ENCODE peak calls at places on chromosome 14, in seven cellular contexts. One of them, this sample, is unnamed.

GRCh38 chr14:50943261-50943942 is 881 bp downstream of the PYGL start:
- DNase-seq in NCI-H345: no peak
- DNase-seq in uterus: peak
- DNase-seq in HT-29: peak
- DNase-seq in left colon: peak
- DNase-seq in A549: peak
- DNase-seq in stimulated activated CD8-positive, alpha-beta memory T cell treated with anti-CD3 and anti-CD28 coated beads, Interleukin-2, amount 100 ng/mL, for 1 hour: no peak
- DNase-seq in this sample: no peak

GRCh38 chr14:21408152-21408551 is 24.3 kb upstream of the SUPT16H start:
- DNase-seq in NCI-H345: no peak
- DNase-seq in uterus: no peak
- DNase-seq in HT-29: no peak
- DNase-seq in left colon: no peak
- DNase-seq in A549: peak
- DNase-seq in stimulated activated CD8-positive, alpha-beta memory T cell treated with anti-CD3 and anti-CD28 coated beads, Interleukin-2, amount 100 ng/mL, for 1 hour: no peak
- DNase-seq in this sample: no peak

GRCh38 chr14:69648480-69649414 is 37.4 kb downstream of the SUSD6 start:
- DNase-seq in NCI-H345: peak
- DNase-seq in uterus: no peak
- DNase-seq in HT-29: no peak
- DNase-seq in left colon: no peak
- DNase-seq in A549: peak
- DNase-seq in stimulated activated CD8-positive, alpha-beta memory T cell treated with anti-CD3 and anti-CD28 coated beads, Interleukin-2, amount 100 ng/mL, for 1 hour: no peak
- DNase-seq in this sample: no peak

GRCh38 chr14:92352158-92352985 is 29.4 kb downstream of the SLC24A4 start:
- DNase-seq in NCI-H345: no peak
- DNase-seq in uterus: no peak
- DNase-seq in HT-29: peak
- DNase-seq in left colon: peak
- DNase-seq in A549: peak
- DNase-seq in stimulated activated CD8-positive, alpha-beta memory T cell treated with anti-CD3 and anti-CD28 coated beads, Interleukin-2, amount 100 ng/mL, for 1 hour: no peak
- DNase-seq in this sample: no peak

GRCh38 chr14:94773682-94774211 is 3.8 kb upstream of the GSC start:
- DNase-seq in NCI-H345: no peak
- DNase-seq in uterus: no peak
- DNase-seq in HT-29: no peak
- DNase-seq in left colon: no peak
- DNase-seq in A549: no peak
- DNase-seq in stimulated activated CD8-positive, alpha-beta memory T cell treated with anti-CD3 and anti-CD28 coated beads, Interleukin-2, amount 100 ng/mL, for 1 hour: no peak
- DNase-seq in this sample: no peak

GRCh38 chr14:62743569-62743968 is 301.7 kb downstream of the KCNH5 start:
- DNase-seq in NCI-H345: no peak
- DNase-seq in uterus: no peak
- DNase-seq in HT-29: no peak
- DNase-seq in left colon: no peak
- DNase-seq in A549: no peak
- DNase-seq in stimulated activated CD8-positive, alpha-beta memory T cell treated with anti-CD3 and anti-CD28 coated beads, Interleukin-2, amount 100 ng/mL, for 1 hour: no peak
- DNase-seq in this sample: no peak

GRCh38 chr14:92990456-92991430 is 67.8 kb downstream of the CHGA start:
- DNase-seq in NCI-H345: no peak
- DNase-seq in uterus: no peak
- DNase-seq in HT-29: no peak
- DNase-seq in left colon: no peak
- DNase-seq in A549: no peak
- DNase-seq in stimulated activated CD8-positive, alpha-beta memory T cell treated with anti-CD3 and anti-CD28 coated beads, Interleukin-2, amount 100 ng/mL, for 1 hour: no peak
- DNase-seq in this sample: no peak

GRCh38 chr14:22898302-22898894 is 15.4 kb downstream of the REM2 start:
- DNase-seq in NCI-H345: no peak
- DNase-seq in uterus: no peak
- DNase-seq in HT-29: no peak
- DNase-seq in left colon: no peak
- DNase-seq in A549: no peak
- DNase-seq in stimulated activated CD8-positive, alpha-beta memory T cell treated with anti-CD3 and anti-CD28 coated beads, Interleukin-2, amount 100 ng/mL, for 1 hour: no peak
- DNase-seq in this sample: no peak

GRCh38 chr14:33435911-33436310 is 497.2 kb downstream of the NPAS3 start:
- DNase-seq in NCI-H345: no peak
- DNase-seq in uterus: no peak
- DNase-seq in HT-29: no peak
- DNase-seq in left colon: no peak
- DNase-seq in A549: no peak
- DNase-seq in stimulated activated CD8-positive, alpha-beta memory T cell treated with anti-CD3 and anti-CD28 coated beads, Interleukin-2, amount 100 ng/mL, for 1 hour: no peak
- DNase-seq in this sample: no peak

GRCh38 chr14:89242871-89243270 is 174.2 kb downstream of the FOXN3 start:
- DNase-seq in NCI-H345: no peak
- DNase-seq in uterus: no peak
- DNase-seq in HT-29: no peak
- DNase-seq in left colon: no peak
- DNase-seq in A549: no peak
- DNase-seq in stimulated activated CD8-positive, alpha-beta memory T cell treated with anti-CD3 and anti-CD28 coated beads, Interleukin-2, amount 100 ng/mL, for 1 hour: no peak
- DNase-seq in this sample: no peak

GRCh38 chr14:55107766-55108554 is 21.1 kb upstream of the LGALS3 start:
- DNase-seq in NCI-H345: no peak
- DNase-seq in uterus: peak
- DNase-seq in HT-29: peak
- DNase-seq in left colon: peak
- DNase-seq in A549: peak
- DNase-seq in stimulated activated CD8-positive, alpha-beta memory T cell treated with anti-CD3 and anti-CD28 coated beads, Interleukin-2, amount 100 ng/mL, for 1 hour: no peak
- DNase-seq in this sample: no peak

GRCh38 chr14:24866067-24866466 is 183.9 kb downstream of the STXBP6 start:
- DNase-seq in NCI-H345: no peak
- DNase-seq in uterus: no peak
- DNase-seq in HT-29: no peak
- DNase-seq in left colon: no peak
- DNase-seq in A549: no peak
- DNase-seq in stimulated activated CD8-positive, alpha-beta memory T cell treated with anti-CD3 and anti-CD28 coated beads, Interleukin-2, amount 100 ng/mL, for 1 hour: no peak
- DNase-seq in this sample: no peak

GRCh38 chr14:74240794-74241610 is 1.8 kb downstream of the VSX2 start:
- DNase-seq in NCI-H345: no peak
- DNase-seq in uterus: no peak
- DNase-seq in HT-29: no peak
- DNase-seq in left colon: no peak
- DNase-seq in A549: no peak
- DNase-seq in stimulated activated CD8-positive, alpha-beta memory T cell treated with anti-CD3 and anti-CD28 coated beads, Interleukin-2, amount 100 ng/mL, for 1 hour: no peak
- DNase-seq in this sample: no peak

GRCh38 chr14:100409016-100409385 is 85.9 kb downstream of the SLC25A47 start:
- DNase-seq in NCI-H345: no peak
- DNase-seq in uterus: no peak
- DNase-seq in HT-29: no peak
- DNase-seq in left colon: no peak
- DNase-seq in A549: no peak
- DNase-seq in stimulated activated CD8-positive, alpha-beta memory T cell treated with anti-CD3 and anti-CD28 coated beads, Interleukin-2, amount 100 ng/mL, for 1 hour: no peak
- DNase-seq in this sample: no peak

GRCh38 chr14:65164068-65164824 is 61.9 kb upstream of the MAX start:
- DNase-seq in NCI-H345: peak
- DNase-seq in uterus: no peak
- DNase-seq in HT-29: peak
- DNase-seq in left colon: no peak
- DNase-seq in A549: peak
- DNase-seq in stimulated activated CD8-positive, alpha-beta memory T cell treated with anti-CD3 and anti-CD28 coated beads, Interleukin-2, amount 100 ng/mL, for 1 hour: no peak
- DNase-seq in this sample: no peak

GRCh38 chr14:100108840-100109593 is 43.8 kb downstream of the EVL start:
- DNase-seq in NCI-H345: no peak
- DNase-seq in uterus: no peak
- DNase-seq in HT-29: no peak
- DNase-seq in left colon: no peak
- DNase-seq in A549: no peak
- DNase-seq in stimulated activated CD8-positive, alpha-beta memory T cell treated with anti-CD3 and anti-CD28 coated beads, Interleukin-2, amount 100 ng/mL, for 1 hour: no peak
- DNase-seq in this sample: no peak

GRCh38 chr14:99122521-99123125 is 149.4 kb downstream of the BCL11B start:
- DNase-seq in NCI-H345: no peak
- DNase-seq in uterus: no peak
- DNase-seq in HT-29: no peak
- DNase-seq in left colon: no peak
- DNase-seq in A549: no peak
- DNase-seq in stimulated activated CD8-positive, alpha-beta memory T cell treated with anti-CD3 and anti-CD28 coated beads, Interleukin-2, amount 100 ng/mL, for 1 hour: no peak
- DNase-seq in this sample: no peak

GRCh38 chr14:89787525-89787924 is 167.0 kb downstream of the EFCAB11 start:
- DNase-seq in NCI-H345: no peak
- DNase-seq in uterus: no peak
- DNase-seq in HT-29: no peak
- DNase-seq in left colon: no peak
- DNase-seq in A549: no peak
- DNase-seq in stimulated activated CD8-positive, alpha-beta memory T cell treated with anti-CD3 and anti-CD28 coated beads, Interleukin-2, amount 100 ng/mL, for 1 hour: no peak
- DNase-seq in this sample: no peak

GRCh38 chr14:79510659-79511058 is 700.6 kb downstream of the DIO2 start:
- DNase-seq in NCI-H345: no peak
- DNase-seq in uterus: no peak
- DNase-seq in HT-29: no peak
- DNase-seq in left colon: no peak
- DNase-seq in A549: no peak
- DNase-seq in stimulated activated CD8-positive, alpha-beta memory T cell treated with anti-CD3 and anti-CD28 coated beads, Interleukin-2, amount 100 ng/mL, for 1 hour: no peak
- DNase-seq in this sample: no peak

GRCh38 chr14:90423166-90423565 is 26.3 kb downstream of the CALM1 start:
- DNase-seq in NCI-H345: no peak
- DNase-seq in uterus: no peak
- DNase-seq in HT-29: no peak
- DNase-seq in left colon: no peak
- DNase-seq in A549: no peak
- DNase-seq in stimulated activated CD8-positive, alpha-beta memory T cell treated with anti-CD3 and anti-CD28 coated beads, Interleukin-2, amount 100 ng/mL, for 1 hour: no peak
- DNase-seq in this sample: no peak

GRCh38 chr14:43579743-43580142 is 927.3 kb downstream of the FSCB start:
- DNase-seq in NCI-H345: no peak
- DNase-seq in uterus: no peak
- DNase-seq in HT-29: no peak
- DNase-seq in left colon: no peak
- DNase-seq in A549: no peak
- DNase-seq in stimulated activated CD8-positive, alpha-beta memory T cell treated with anti-CD3 and anti-CD28 coated beads, Interleukin-2, amount 100 ng/mL, for 1 hour: no peak
- DNase-seq in this sample: no peak

GRCh38 chr14:63266106-63266505 is 52.6 kb downstream of the GPHB5 start:
- DNase-seq in NCI-H345: no peak
- DNase-seq in uterus: no peak
- DNase-seq in HT-29: no peak
- DNase-seq in left colon: no peak
- DNase-seq in A549: no peak
- DNase-seq in stimulated activated CD8-positive, alpha-beta memory T cell treated with anti-CD3 and anti-CD28 coated beads, Interleukin-2, amount 100 ng/mL, for 1 hour: no peak
- DNase-seq in this sample: no peak

GRCh38 chr14:95895720-95896119 is 19.1 kb downstream of the TUNAR start:
- DNase-seq in NCI-H345: no peak
- DNase-seq in uterus: no peak
- DNase-seq in HT-29: peak
- DNase-seq in left colon: peak
- DNase-seq in A549: peak
- DNase-seq in stimulated activated CD8-positive, alpha-beta memory T cell treated with anti-CD3 and anti-CD28 coated beads, Interleukin-2, amount 100 ng/mL, for 1 hour: no peak
- DNase-seq in this sample: peak

GRCh38 chr14:65279510-65279909 is 133.0 kb upstream of the FUT8 start:
- DNase-seq in NCI-H345: no peak
- DNase-seq in uterus: no peak
- DNase-seq in HT-29: no peak
- DNase-seq in left colon: no peak
- DNase-seq in A549: no peak
- DNase-seq in stimulated activated CD8-positive, alpha-beta memory T cell treated with anti-CD3 and anti-CD28 coated beads, Interleukin-2, amount 100 ng/mL, for 1 hour: no peak
- DNase-seq in this sample: no peak

GRCh38 chr14:94381149-94382030 is 7.0 kb downstream of the SERPINA1 start:
- DNase-seq in NCI-H345: no peak
- DNase-seq in uterus: no peak
- DNase-seq in HT-29: no peak
- DNase-seq in left colon: no peak
- DNase-seq in A549: no peak
- DNase-seq in stimulated activated CD8-positive, alpha-beta memory T cell treated with anti-CD3 and anti-CD28 coated beads, Interleukin-2, amount 100 ng/mL, for 1 hour: no peak
- DNase-seq in this sample: no peak

GRCh38 chr14:54129850-54130640 is 173.4 kb upstream of the BMP4 start:
- DNase-seq in NCI-H345: no peak
- DNase-seq in uterus: no peak
- DNase-seq in HT-29: no peak
- DNase-seq in left colon: no peak
- DNase-seq in A549: no peak
- DNase-seq in stimulated activated CD8-positive, alpha-beta memory T cell treated with anti-CD3 and anti-CD28 coated beads, Interleukin-2, amount 100 ng/mL, for 1 hour: no peak
- DNase-seq in this sample: no peak

GRCh38 chr14:28382460-28383220 is 383.9 kb upstream of the FOXG1 start:
- DNase-seq in NCI-H345: no peak
- DNase-seq in uterus: no peak
- DNase-seq in HT-29: peak
- DNase-seq in left colon: no peak
- DNase-seq in A549: peak
- DNase-seq in stimulated activated CD8-positive, alpha-beta memory T cell treated with anti-CD3 and anti-CD28 coated beads, Interleukin-2, amount 100 ng/mL, for 1 hour: no peak
- DNase-seq in this sample: no peak

This sample was measured in activated naive CD4-positive, alpha-beta T cell.